ENCODE peak calls at places on chromosome 1, in four cellular contexts. One of them, this sample, is unnamed.

GRCh38 chr1:27527857-27528700 is 38.1 kb upstream of the WASF2 start:
- DNase-seq in SK-N-SH: peak; percentile 79
- DNase-seq in GM23248: peak; percentile 54
- DNase-seq in neural progenitor cell: peak; percentile 84
- DNase-seq in this sample: peak; percentile 33

GRCh38 chr1:111179968-111180533 is 20.4 kb downstream of the DENND2D start:
- DNase-seq in SK-N-SH: no peak
- DNase-seq in GM23248: no peak
- DNase-seq in neural progenitor cell: no peak
- DNase-seq in this sample: no peak

GRCh38 chr1:172895050-172895460 is 155.7 kb downstream of the TNFSF18 start:
- DNase-seq in SK-N-SH: no peak
- DNase-seq in GM23248: no peak
- DNase-seq in neural progenitor cell: no peak
- DNase-seq in this sample: peak; percentile 94

GRCh38 chr1:58460469-58460868 is 86.1 kb downstream of the OMA1 start:
- DNase-seq in SK-N-SH: no peak
- DNase-seq in GM23248: peak; percentile 49
- DNase-seq in neural progenitor cell: peak; percentile 54
- DNase-seq in this sample: no peak

GRCh38 chr1:81848880-81849500 is 48.3 kb downstream of the ADGRL2 start:
- DNase-seq in SK-N-SH: no peak
- DNase-seq in GM23248: no peak
- DNase-seq in neural progenitor cell: peak; percentile 69
- DNase-seq in this sample: no peak

GRCh38 chr1:25740071-25740470 is 59.9 kb upstream of the SELENON start:
- DNase-seq in SK-N-SH: no peak
- DNase-seq in GM23248: no peak
- DNase-seq in neural progenitor cell: no peak
- DNase-seq in this sample: no peak

GRCh38 chr1:64948905-64949833 is 17.2 kb downstream of the JAK1 start:
- DNase-seq in SK-N-SH: no peak
- DNase-seq in GM23248: peak; percentile 47
- DNase-seq in neural progenitor cell: no peak
- DNase-seq in this sample: no peak

GRCh38 chr1:108124023-108124422 is 76.1 kb downstream of the SLC25A24 start:
- DNase-seq in SK-N-SH: no peak
- DNase-seq in GM23248: no peak
- DNase-seq in neural progenitor cell: no peak
- DNase-seq in this sample: no peak

GRCh38 chr1:227944931-227945890 is 2.5 kb downstream of the WNT9A start:
- DNase-seq in SK-N-SH: peak; percentile 30
- DNase-seq in GM23248: no peak
- DNase-seq in neural progenitor cell: no peak
- DNase-seq in this sample: peak; percentile 3

GRCh38 chr1:159121526-159121925 is 45.0 kb upstream of the AIM2 start:
- DNase-seq in SK-N-SH: no peak
- DNase-seq in GM23248: no peak
- DNase-seq in neural progenitor cell: no peak
- DNase-seq in this sample: no peak

GRCh38 chr1:153649137-153649866 is 9.2 kb upstream of the SNAPIN start:
- DNase-seq in SK-N-SH: no peak
- DNase-seq in GM23248: no peak
- DNase-seq in neural progenitor cell: no peak
- DNase-seq in this sample: no peak

GRCh38 chr1:6475381-6476133 is 9.6 kb upstream of the TNFRSF25 start:
- DNase-seq in SK-N-SH: peak; percentile 94
- DNase-seq in GM23248: peak; percentile 57
- DNase-seq in neural progenitor cell: peak; percentile 72
- DNase-seq in this sample: peak; percentile 65

GRCh38 chr1:10225573-10225972 is 15.2 kb downstream of the KIF1B start:
- DNase-seq in SK-N-SH: no peak
- DNase-seq in GM23248: peak; percentile 13
- DNase-seq in neural progenitor cell: no peak
- DNase-seq in this sample: no peak

GRCh38 chr1:187621961-187622360 is 793.2 kb downstream of the PLA2G4A start:
- DNase-seq in SK-N-SH: no peak
- DNase-seq in GM23248: peak; percentile 30
- DNase-seq in neural progenitor cell: no peak
- DNase-seq in this sample: peak; percentile 60

GRCh38 chr1:104706631-104707147 is 957.0 kb downstream of the AMY1C start:
- DNase-seq in SK-N-SH: no peak
- DNase-seq in GM23248: peak; percentile 2
- DNase-seq in neural progenitor cell: no peak
- DNase-seq in this sample: no peak

GRCh38 chr1:110212165-110213142 is 2.3 kb downstream of the KCNC4 start:
- DNase-seq in SK-N-SH: no peak
- DNase-seq in GM23248: peak; percentile 41
- DNase-seq in neural progenitor cell: peak; percentile 44
- DNase-seq in this sample: no peak

GRCh38 chr1:228937851-228938247 is 202.6 kb downstream of the RHOU start:
- DNase-seq in SK-N-SH: no peak
- DNase-seq in GM23248: no peak
- DNase-seq in neural progenitor cell: peak; percentile 32
- DNase-seq in this sample: no peak

GRCh38 chr1:13807213-13807612 is 107.2 kb downstream of the PRDM2 start:
- DNase-seq in SK-N-SH: peak; percentile 46
- DNase-seq in GM23248: peak; percentile 37
- DNase-seq in neural progenitor cell: peak; percentile 75
- DNase-seq in this sample: no peak

GRCh38 chr1:214496126-214496525 is 55.3 kb downstream of the PTPN14 start:
- DNase-seq in SK-N-SH: no peak
- DNase-seq in GM23248: no peak
- DNase-seq in neural progenitor cell: no peak
- DNase-seq in this sample: no peak

GRCh38 chr1:244361764-244362473 is 89.8 kb downstream of the ADSS2 start:
- DNase-seq in SK-N-SH: no peak
- DNase-seq in GM23248: peak; percentile 60
- DNase-seq in neural progenitor cell: peak; percentile 96
- DNase-seq in this sample: no peak

GRCh38 chr1:184535191-184535970 is 148.6 kb downstream of the C1orf21 start:
- DNase-seq in SK-N-SH: no peak
- DNase-seq in GM23248: peak; percentile 58
- DNase-seq in neural progenitor cell: no peak
- DNase-seq in this sample: no peak

GRCh38 chr1:24868016-24868875 is 61.8 kb downstream of the RUNX3 start:
- DNase-seq in SK-N-SH: no peak
- DNase-seq in GM23248: no peak
- DNase-seq in neural progenitor cell: no peak
- DNase-seq in this sample: no peak

GRCh38 chr1:223180803-223181321 is 37.8 kb upstream of the TLR5 start:
- DNase-seq in SK-N-SH: no peak
- DNase-seq in GM23248: peak; percentile 72
- DNase-seq in neural progenitor cell: no peak
- DNase-seq in this sample: no peak

GRCh38 chr1:246001142-246001812 is 505.8 kb downstream of the SMYD3 start:
- DNase-seq in SK-N-SH: no peak
- DNase-seq in GM23248: no peak
- DNase-seq in neural progenitor cell: no peak
- DNase-seq in this sample: no peak
- H3K9ac ChIP-seq in SK-N-SH: no peak overlapping the region
- H3K9ac ChIP-seq in GM23248: no peak overlapping the region
- H3K9ac ChIP-seq in neural progenitor cell: no peak overlapping the region
- H3K9ac ChIP-seq in this sample: no peak overlapping the region

GRCh38 chr1:160400284-160400645 is at the start of gene VANGL2:
- DNase-seq in SK-N-SH: peak; percentile 95
- DNase-seq in GM23248: peak; percentile 35
- DNase-seq in neural progenitor cell: peak; percentile 93
- DNase-seq in this sample: peak; percentile 5
- TF ChIP-seq EZH2phosphoT487 in SK-N-SH: no peak
- TF ChIP-seq EZH2phosphoT487 in GM23248: no peak
- TF ChIP-seq EZH2phosphoT487 in neural progenitor cell: no peak
- TF ChIP-seq EZH2phosphoT487 in this sample: no peak

GRCh38 chr1:162823231-162823630 is 32.7 kb downstream of the HSD17B7 start:
- DNase-seq in SK-N-SH: no peak
- DNase-seq in GM23248: no peak
- DNase-seq in neural progenitor cell: no peak
- DNase-seq in this sample: no peak

GRCh38 chr1:162823771-162824525 is 33.4 kb downstream of the HSD17B7 start:
- DNase-seq in SK-N-SH: no peak
- DNase-seq in GM23248: peak; percentile 25
- DNase-seq in neural progenitor cell: no peak
- DNase-seq in this sample: no peak

DNA sequence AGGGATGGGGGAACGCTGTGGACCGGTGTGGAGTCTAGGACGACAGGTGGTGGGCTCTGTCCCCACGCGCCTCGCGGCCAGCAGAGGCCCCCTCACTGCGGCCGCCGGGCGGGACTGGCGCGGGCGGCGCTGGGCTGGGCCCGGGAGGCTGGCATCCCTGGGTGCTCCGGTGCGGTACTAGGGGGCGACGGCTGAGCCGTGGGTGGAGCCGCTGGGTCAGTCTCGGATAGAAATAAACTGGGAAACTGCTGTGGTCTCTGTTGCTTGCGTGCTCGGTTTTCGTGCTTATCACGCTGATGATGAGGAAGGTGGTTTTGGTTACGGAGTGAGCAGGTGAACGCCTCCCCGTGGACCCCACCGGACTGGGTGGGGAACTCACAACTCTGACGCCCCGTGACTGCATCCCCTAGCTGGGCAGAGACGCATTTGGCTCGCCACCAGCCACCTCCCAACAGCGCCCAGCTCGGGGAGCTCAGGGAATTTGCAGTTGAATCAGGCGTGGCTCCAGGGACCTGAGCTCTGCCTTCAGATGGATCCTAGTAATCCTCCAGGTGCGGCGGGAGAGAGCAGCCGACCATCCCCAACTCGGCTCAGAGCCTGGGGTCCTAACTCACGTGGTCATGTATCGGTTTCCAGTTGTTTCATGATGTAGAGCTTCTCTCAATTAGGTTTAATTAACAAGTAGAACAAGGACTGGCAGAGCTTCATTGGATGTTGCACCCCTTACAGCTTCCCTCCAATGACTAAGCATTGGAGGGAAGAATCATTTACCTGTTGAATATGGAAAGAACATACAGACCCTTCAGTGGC is 32.1 kb downstream of the HSD17B7 start:
- DNase-seq in SK-N-SH: peak; percentile 83
- DNase-seq in GM23248: peak; percentile 34
- DNase-seq in neural progenitor cell: peak; percentile 64
- DNase-seq in this sample: no peak
- H3K9ac ChIP-seq in SK-N-SH: peak overlapping the region; percentile 28
- H3K9ac ChIP-seq in GM23248: peak overlapping the region; percentile 22
- H3K9ac ChIP-seq in neural progenitor cell: no peak overlapping the region
- H3K9ac ChIP-seq in this sample: no peak overlapping the region

GRCh38 chr1:2049517-2050481 is at the start of gene PRKCZ:
- DNase-seq in SK-N-SH: peak; percentile 97
- DNase-seq in GM23248: peak; percentile 17
- DNase-seq in neural progenitor cell: peak; percentile 97
- DNase-seq in this sample: no peak
- TF ChIP-seq EZH2phosphoT487 in SK-N-SH: no peak
- TF ChIP-seq EZH2phosphoT487 in GM23248: no peak
- TF ChIP-seq EZH2phosphoT487 in neural progenitor cell: no peak
- TF ChIP-seq EZH2phosphoT487 in this sample: no peak

DNA sequence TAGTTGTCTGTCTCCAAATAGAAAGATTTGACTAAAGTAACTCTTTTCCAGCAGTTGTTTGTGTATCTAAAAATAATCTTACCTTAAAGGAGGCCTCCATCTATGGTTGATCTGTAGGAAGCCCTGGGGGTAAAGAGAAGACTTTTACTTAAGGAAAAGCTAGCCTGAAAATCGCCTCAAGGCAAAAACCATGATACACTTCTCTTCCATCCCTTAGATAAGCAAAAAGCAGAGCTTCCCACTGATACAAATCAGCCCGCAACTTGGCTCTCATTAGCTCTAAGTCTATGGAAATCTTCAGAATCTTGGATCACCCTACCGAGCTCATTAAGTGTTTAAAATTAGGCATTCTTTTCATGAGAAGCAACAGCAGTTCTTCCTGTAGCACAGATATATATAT is 576.9 kb upstream of the PTBP2 start:
- DNase-seq in SK-N-SH: no peak
- DNase-seq in GM23248: no peak
- DNase-seq in neural progenitor cell: no peak
- DNase-seq in this sample: no peak
- H3K9ac ChIP-seq in SK-N-SH: no peak overlapping the region
- H3K9ac ChIP-seq in GM23248: no peak overlapping the region
- H3K9ac ChIP-seq in neural progenitor cell: no peak overlapping the region
- H3K9ac ChIP-seq in this sample: no peak overlapping the region

GRCh38 chr1:23013657-23014056 is 2.0 kb downstream of the TEX46 start:
- DNase-seq in SK-N-SH: no peak
- DNase-seq in GM23248: no peak
- DNase-seq in neural progenitor cell: peak; percentile 72
- DNase-seq in this sample: no peak
- TF ChIP-seq EZH2phosphoT487 in SK-N-SH: no peak
- TF ChIP-seq EZH2phosphoT487 in GM23248: no peak
- TF ChIP-seq EZH2phosphoT487 in neural progenitor cell: no peak
- TF ChIP-seq EZH2phosphoT487 in this sample: no peak

GRCh38 chr1:2135866-2136265 is 58.7 kb downstream of the FAAP20 start:
- DNase-seq in SK-N-SH: no peak
- DNase-seq in GM23248: no peak
- DNase-seq in neural progenitor cell: no peak
- DNase-seq in this sample: no peak
- H3K9ac ChIP-seq in SK-N-SH: no peak overlapping the region
- H3K9ac ChIP-seq in GM23248: peak overlapping the region; percentile 80
- H3K9ac ChIP-seq in neural progenitor cell: no peak overlapping the region
- H3K9ac ChIP-seq in this sample: no peak overlapping the region

DNA sequence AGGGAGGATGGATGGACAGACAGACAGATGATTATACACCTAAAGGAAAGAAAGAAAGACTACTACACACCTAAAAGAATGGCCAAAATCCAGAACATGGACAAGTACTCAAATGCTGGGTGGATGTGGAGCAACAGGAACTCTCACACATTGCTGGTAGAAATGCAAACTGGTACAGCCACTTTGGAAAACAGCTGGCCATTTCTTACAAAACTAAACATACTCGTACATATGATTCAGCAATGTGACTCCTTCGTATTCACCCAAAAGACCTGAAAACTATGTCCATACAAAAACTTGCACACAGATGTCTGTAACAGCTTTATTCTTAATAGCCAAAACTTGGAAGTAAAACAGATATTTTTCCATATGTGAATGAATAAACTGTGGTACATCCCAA is 51.3 kb downstream of the PRPF38A start:
- DNase-seq in SK-N-SH: no peak
- DNase-seq in GM23248: peak; percentile 1
- DNase-seq in neural progenitor cell: no peak
- DNase-seq in this sample: no peak
- TF ChIP-seq EZH2phosphoT487 in SK-N-SH: no peak
- TF ChIP-seq EZH2phosphoT487 in GM23248: no peak
- TF ChIP-seq EZH2phosphoT487 in neural progenitor cell: no peak
- TF ChIP-seq EZH2phosphoT487 in this sample: no peak

DNA sequence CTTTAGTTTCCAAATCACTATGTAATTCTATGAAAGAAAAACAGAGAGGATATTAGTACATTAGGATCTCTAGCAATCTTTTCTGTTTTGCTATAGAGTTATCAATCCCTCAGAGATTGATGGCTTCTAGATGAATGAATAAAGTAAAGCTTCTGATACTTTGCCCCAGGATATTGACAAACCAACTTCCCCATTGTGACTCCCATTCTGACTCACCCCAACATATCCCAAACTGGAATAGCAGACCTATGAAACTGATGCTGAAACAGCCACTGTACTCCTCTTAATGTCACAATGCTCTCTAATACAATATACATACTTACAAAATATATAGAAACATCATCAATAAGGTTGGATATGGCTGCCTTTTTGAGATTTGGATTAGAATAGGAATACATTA is 442.1 kb upstream of the NR5A2 start:
- DNase-seq in SK-N-SH: no peak
- DNase-seq in GM23248: peak; percentile 22
- DNase-seq in neural progenitor cell: no peak
- DNase-seq in this sample: no peak
- H3K9ac ChIP-seq in SK-N-SH: no peak overlapping the region
- H3K9ac ChIP-seq in GM23248: no peak overlapping the region
- H3K9ac ChIP-seq in neural progenitor cell: no peak overlapping the region
- H3K9ac ChIP-seq in this sample: no peak overlapping the region